ENCODE peak calls at places on chromosome 15, in six cellular contexts. Y, W, G, D, N and T are unnamed samples.

GRCh38 chr15:58369956-58370355 is 61.8 kb upstream of the LIPC start:
- DNase-seq in Y (no peak), W (no peak), G (no peak), D (no peak), N (no peak), T (no peak)

GRCh38 chr15:40567111-40567510 is 2.0 kb upstream of the RPUSD2 start:
- DNase-seq in Y (no peak), W (no peak), G (no peak), D (no peak), N (no peak), T (no peak)

GRCh38 chr15:71304681-71305080 is 189.4 kb downstream of the THSD4 start:
- DNase-seq in Y (peak; percentile 25), W (no peak), G (no peak), D (no peak), N (no peak), T (no peak)

GRCh38 chr15:62306851-62307504 is 141.9 kb upstream of the C2CD4B start:
- DNase-seq in Y (peak; percentile 47), W (peak; percentile 73), G (peak; percentile 26), D (peak; percentile 69), N (no peak), T (no peak)

GRCh38 chr15:39854161-39854560 is 65.9 kb downstream of the GPR176 start:
- DNase-seq in Y (no peak), W (no peak), G (no peak), D (no peak), N (no peak), T (no peak)

GRCh38 chr15:75673426-75674247 is 25.9 kb downstream of the SNX33 start:
- DNase-seq in Y (peak; percentile 77), W (no peak), G (no peak), D (no peak), N (no peak), T (no peak)

GRCh38 chr15:85730001-85730820 is 64.5 kb downstream of the KLHL25 start:
- DNase-seq in Y (no peak), W (peak; percentile 71), G (peak; percentile 53), D (peak; percentile 54), N (no peak), T (no peak)

GRCh38 chr15:76823903-76824302 is 81.2 kb downstream of the SCAPER start:
- DNase-seq in Y (no peak), W (no peak), G (no peak), D (no peak), N (no peak), T (no peak)

GRCh38 chr15:78906310-78906608 is 33.6 kb downstream of the MORF4L1 start:
- DNase-seq in Y (peak; percentile 78), W (no peak), G (no peak), D (no peak), N (no peak), T (no peak)

GRCh38 chr15:74193305-74193718 is 9.3 kb downstream of the STRA6 start:
- DNase-seq in Y (no peak), W (no peak), G (no peak), D (peak; percentile 84), N (no peak), T (no peak)

GRCh38 chr15:78915341-78916087 is 29.3 kb downstream of the CTSH start:
- DNase-seq in Y (peak; percentile 46), W (no peak), G (no peak), D (no peak), N (no peak), T (no peak)

GRCh38 chr15:26967719-26968269 is 3.2 kb upstream of the GABRG3 start:
- DNase-seq in Y (no peak), W (no peak), G (no peak), D (peak; percentile 46), N (no peak), T (no peak)

GRCh38 chr15:51004103-51004536 is 90.6 kb downstream of the TNFAIP8L3 start:
- DNase-seq in Y (peak; percentile 17), W (no peak), G (no peak), D (no peak), N (no peak), T (no peak)